ENCODE peak calls at places on chromosomes 7 and 10, in ten cellular contexts. W is stimulated activated CD4-positive, alpha-beta T cell treated with anti-CD3 and anti-CD28 coated beads, Interleukin-15, amount 100 ng/mL, for 24 hours; A is Ammon's horn; R is GM04503; J is CD8-positive, alpha-beta memory T cell; C is dermis blood vessel endothelial cell; U is SK-N-MC; S is neural crest cell; B is GM23248; P is AG09309. M is an unnamed sample.

GRCh38 chr7:73313521-73313906 is 4.9 kb upstream of the NSUN5 start:
- DNase-seq in W (no peak), A (no peak), R (no peak), J (no peak), C (no peak), U (no peak), S (no peak), B (no peak), P (no peak), M (no peak)

GRCh38 chr7:2374830-2375728 is 20.5 kb downstream of the EIF3B start:
- DNase-seq in W (no peak), A (no peak), R (no peak), J (no peak), C (no peak), U (no peak), S (no peak), B (no peak), P (no peak), M (no peak)

GRCh38 chr7:29278362-29279070 is 83.9 kb downstream of the CHN2 start:
- DNase-seq in W (no peak), A (no peak), R (no peak), J (no peak), C (no peak), U (no peak), S (no peak), B (no peak), P (no peak), M (no peak)

GRCh38 chr10:122847782-122848604 is 2.3 kb upstream of the CUZD1 start:
- DNase-seq in W (no peak), A (no peak), R (no peak), J (no peak), C (no peak), U (no peak), S (no peak), B (no peak), P (no peak), M (peak)

GRCh38 chr7:24963218-24963617 is 16.8 kb downstream of the OSBPL3 start:
- DNase-seq in W (peak), A (peak), R (peak), J (no peak), C (no peak), U (no peak), S (no peak), B (peak), P (no peak), M (no peak)

GRCh38 chr10:63539377-63539776 is 18.2 kb downstream of the REEP3 start:
- DNase-seq in W (no peak), A (no peak), R (no peak), J (no peak), C (no peak), U (no peak), S (no peak), B (no peak), P (no peak), M (no peak)

GRCh38 chr10:6738464-6738824 is 158.4 kb upstream of the PRKCQ start:
- DNase-seq in W (no peak), A (no peak), R (no peak), J (no peak), C (no peak), U (no peak), S (no peak), B (no peak), P (no peak), M (no peak)

GRCh38 chr10:33412261-33413092 is 78.0 kb upstream of the NRP1 start:
- DNase-seq in W (peak), A (peak), R (peak), J (no peak), C (peak), U (no peak), S (no peak), B (peak), P (peak), M (peak)

GRCh38 chr7:137583199-137583598 is 239.7 kb upstream of the PTN start:
- DNase-seq in W (no peak), A (no peak), R (no peak), J (no peak), C (no peak), U (no peak), S (no peak), B (no peak), P (no peak), M (no peak)

GRCh38 chr10:63217120-63217605 is 84.0 kb downstream of the NRBF2 start:
- DNase-seq in W (no peak), A (peak), R (no peak), J (no peak), C (peak), U (no peak), S (no peak), B (peak), P (peak), M (peak)

GRCh38 chr10:89237849-89238248 is 13.7 kb downstream of the LIPA start:
- DNase-seq in W (no peak), A (no peak), R (no peak), J (no peak), C (no peak), U (no peak), S (no peak), B (no peak), P (no peak), M (no peak)

GRCh38 chr7:23467281-23467680 is 3.0 kb downstream of the IGF2BP3 start:
- DNase-seq in W (no peak), A (no peak), R (no peak), J (no peak), C (no peak), U (no peak), S (no peak), B (peak), P (no peak), M (no peak)

GRCh38 chr10:35422236-35422635 is 85.9 kb downstream of the CCNY start:
- DNase-seq in W (no peak), A (no peak), R (no peak), J (no peak), C (peak), U (no peak), S (no peak), B (peak), P (no peak), M (peak)

GRCh38 chr10:122845783-122846332 is at the start of gene CUZD1:
- DNase-seq in W (no peak), A (no peak), R (no peak), J (no peak), C (no peak), U (no peak), S (no peak), B (no peak), P (no peak), M (no peak)

GRCh38 chr10:35916791-35917190 is 274.7 kb upstream of the FZD8 start:
- DNase-seq in W (no peak), A (peak), R (no peak), J (no peak), C (no peak), U (no peak), S (no peak), B (peak), P (no peak), M (no peak)

GRCh38 chr10:114615600-114616007 is 42.5 kb downstream of the ABLIM1 start:
- DNase-seq in W (peak), A (no peak), R (no peak), J (no peak), C (no peak), U (no peak), S (no peak), B (no peak), P (no peak), M (no peak)

GRCh38 chr7:155850001-155850436 is 37.8 kb upstream of the SHH start:
- DNase-seq in W (no peak), A (no peak), R (no peak), J (no peak), C (no peak), U (no peak), S (no peak), B (no peak), P (no peak), M (no peak)

GRCh38 chr7:126605056-126605455 is 647.7 kb downstream of the GRM8 start:
- DNase-seq in W (no peak), A (no peak), R (no peak), J (no peak), C (no peak), U (no peak), S (no peak), B (no peak), P (no peak), M (no peak)